ENCODE peak calls at places on chromosomes 7 and 10, in seven cellular contexts. U, X, C, D, J, W and H are unnamed samples.
A peak's percentile ranks its signal among the peaks of the same experiment; 100 is the strongest.

GRCh38 chr10:95337354-95337753 is 46.6 kb upstream of the PDLIM1 start:
- DNase-seq in U (no peak), X (no peak), C (no peak), D (no peak), J (no peak), W (no peak), H (no peak)

GRCh38 chr10:63083904-63084689 is 49.0 kb upstream of the NRBF2 start:
- DNase-seq in U (peak; percentile 62), X (peak; percentile 56), C (peak; percentile 38), D (peak; percentile 73), J (peak; percentile 71), W (peak; percentile 19), H (peak; percentile 89)

GRCh38 chr10:99430116-99430450 is 341 bp downstream of the GOT1 start:
- DNase-seq in U (no peak), X (no peak), C (no peak), D (no peak), J (no peak), W (no peak), H (no peak)

GRCh38 chr7:1423266-1423811 is 35.9 kb downstream of the MICALL2 start:
- DNase-seq in U (no peak), X (no peak), C (no peak), D (peak; percentile 72), J (no peak), W (no peak), H (no peak)

GRCh38 chr7:87935373-87935706 is 1.3 kb downstream of the ADAM22 start:
- DNase-seq in U (no peak), X (no peak), C (no peak), D (no peak), J (no peak), W (no peak), H (no peak)

GRCh38 chr7:156005202-156005821 is 193.0 kb upstream of the SHH start:
- DNase-seq in U (no peak), X (no peak), C (no peak), D (no peak), J (no peak), W (no peak), H (no peak)

GRCh38 chr10:6114758-6115410 is 26.1 kb downstream of the RBM17 start:
- DNase-seq in U (no peak), X (no peak), C (no peak), D (no peak), J (no peak), W (no peak), H (peak; percentile 63)

GRCh38 chr7:26167293-26167934 is 15.4 kb downstream of the NFE2L3 start:
- DNase-seq in U (no peak), X (no peak), C (no peak), D (no peak), J (no peak), W (no peak), H (no peak)

GRCh38 chr10:22742678-22743077 is 28.3 kb upstream of the PIP4K2A start:
- DNase-seq in U (no peak), X (no peak), C (peak; percentile 48), D (peak; percentile 28), J (no peak), W (no peak), H (no peak)

GRCh38 chr7:155644971-155645509 is 579 bp downstream of the RBM33 start:
- DNase-seq in U (peak; percentile 22), X (peak; percentile 80), C (no peak), D (peak; percentile 83), J (no peak), W (no peak), H (peak; percentile 28)

GRCh38 chr10:72692897-72693598 is 1.1 kb downstream of the MCU start:
- DNase-seq in U (no peak), X (no peak), C (no peak), D (peak; percentile 24), J (no peak), W (no peak), H (no peak)

GRCh38 chr10:132397036-132397541 is at the start of gene PWWP2B:
- DNase-seq in U (no peak), X (peak; percentile 87), C (no peak), D (peak; percentile 35), J (no peak), W (no peak), H (no peak)

GRCh38 chr7:24341677-24342076 is 57.7 kb downstream of the NPY start:
- DNase-seq in U (no peak), X (no peak), C (no peak), D (no peak), J (no peak), W (no peak), H (no peak)

GRCh38 chr7:133554330-133554729 is 301.5 kb downstream of the EXOC4 start:
- DNase-seq in U (no peak), X (no peak), C (no peak), D (no peak), J (no peak), W (no peak), H (no peak)

GRCh38 chr10:43236176-43236850 is 30.6 kb downstream of the RASGEF1A start:
- DNase-seq in U (no peak), X (no peak), C (no peak), D (no peak), J (no peak), W (no peak), H (no peak)

GRCh38 chr10:112294169-112294568 is 11.0 kb downstream of the TECTB start:
- DNase-seq in U (no peak), X (no peak), C (no peak), D (no peak), J (no peak), W (no peak), H (no peak)

GRCh38 chr7:2224934-2225333 is 7.8 kb downstream of the MAD1L1 start:
- DNase-seq in U (no peak), X (no peak), C (no peak), D (no peak), J (no peak), W (no peak), H (no peak)

GRCh38 chr10:119006451-119007210 is 22.9 kb upstream of the NANOS1 start:
- DNase-seq in U (peak; percentile 69), X (peak; percentile 48), C (no peak), D (peak; percentile 35), J (no peak), W (no peak), H (peak; percentile 75)

GRCh38 chr7:23022258-23022745 is 8.4 kb upstream of the HYCC1 start:
- DNase-seq in U (no peak), X (no peak), C (no peak), D (peak; percentile 36), J (no peak), W (no peak), H (no peak)

GRCh38 chr10:1102392-1102791 is 46.2 kb downstream of the WDR37 start:
- DNase-seq in U (no peak), X (no peak), C (no peak), D (no peak), J (no peak), W (no peak), H (no peak)

GRCh38 chr7:132095111-132095765 is 481.0 kb downstream of the PLXNA4 start:
- DNase-seq in U (no peak), X (no peak), C (no peak), D (no peak), J (no peak), W (no peak), H (no peak)

GRCh38 chr7:132087421-132087820 is 488.8 kb downstream of the PLXNA4 start:
- DNase-seq in U (no peak), X (no peak), C (no peak), D (no peak), J (no peak), W (no peak), H (no peak)

GRCh38 chr7:132090444-132090843 is 485.8 kb downstream of the PLXNA4 start:
- DNase-seq in U (no peak), X (no peak), C (no peak), D (no peak), J (no peak), W (no peak), H (no peak)

GRCh38 chr7:132089356-132089755 is 486.9 kb downstream of the PLXNA4 start:
- DNase-seq in U (no peak), X (no peak), C (no peak), D (no peak), J (no peak), W (no peak), H (no peak)

DNA sequence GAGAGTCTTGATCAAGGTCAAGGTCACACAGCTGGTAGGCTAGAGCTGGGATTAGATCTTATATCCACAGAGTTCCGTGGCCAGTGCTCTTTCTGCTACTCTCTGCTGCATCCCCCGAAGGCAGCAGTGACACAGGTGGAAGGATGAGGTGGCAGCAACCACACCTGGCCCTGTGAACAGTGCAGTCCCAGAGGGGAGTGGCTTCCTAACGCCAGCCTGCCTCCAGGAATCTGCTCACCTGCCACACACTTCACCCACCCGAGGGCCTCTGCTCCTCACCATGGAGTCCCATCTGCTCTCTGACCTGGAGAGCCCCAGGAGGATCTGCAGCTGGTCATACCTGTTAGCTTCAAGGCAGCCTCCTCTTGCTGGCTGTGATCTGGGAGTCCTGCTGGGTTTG is 484.2 kb downstream of the PLXNA4 start:
- DNase-seq in U (no peak), X (no peak), C (no peak), D (no peak), J (no peak), W (no peak), H (no peak)
- TF ChIP-seq JUND in U (no peak), X (no peak), C (no peak), D (no peak), J (no peak), W (no peak), H (no peak)

GRCh38 chr10:92915892-92916291 is 67.6 kb downstream of the EXOC6 start:
- DNase-seq in U (no peak), X (no peak), C (no peak), D (no peak), J (no peak), W (no peak), H (no peak)

GRCh38 chr10:92916433-92916832 is 68.1 kb downstream of the EXOC6 start:
- DNase-seq in U (no peak), X (no peak), C (no peak), D (no peak), J (no peak), W (no peak), H (no peak)

GRCh38 chr10:92913973-92914372 is 65.7 kb downstream of the EXOC6 start:
- DNase-seq in U (no peak), X (no peak), C (no peak), D (no peak), J (no peak), W (no peak), H (no peak)

GRCh38 chr10:92914478-92915066 is 66.3 kb downstream of the EXOC6 start:
- DNase-seq in U (peak; percentile 68), X (peak; percentile 41), C (no peak), D (peak; percentile 75), J (peak; percentile 51), W (no peak), H (peak; percentile 61)
- TF ChIP-seq JUND in U (no peak), X (no peak), C (no peak), D (no peak), J (no peak), W (no peak), H (no peak)

GRCh38 chr10:20100157-20100556 is 283.9 kb downstream of the PLXDC2 start:
- DNase-seq in U (no peak), X (peak; percentile 4), C (no peak), D (no peak), J (no peak), W (no peak), H (no peak)
- TF ChIP-seq JUND in U (no peak), X (no peak), C (no peak), D (no peak), J (no peak), W (no peak), H (no peak)

DNA sequence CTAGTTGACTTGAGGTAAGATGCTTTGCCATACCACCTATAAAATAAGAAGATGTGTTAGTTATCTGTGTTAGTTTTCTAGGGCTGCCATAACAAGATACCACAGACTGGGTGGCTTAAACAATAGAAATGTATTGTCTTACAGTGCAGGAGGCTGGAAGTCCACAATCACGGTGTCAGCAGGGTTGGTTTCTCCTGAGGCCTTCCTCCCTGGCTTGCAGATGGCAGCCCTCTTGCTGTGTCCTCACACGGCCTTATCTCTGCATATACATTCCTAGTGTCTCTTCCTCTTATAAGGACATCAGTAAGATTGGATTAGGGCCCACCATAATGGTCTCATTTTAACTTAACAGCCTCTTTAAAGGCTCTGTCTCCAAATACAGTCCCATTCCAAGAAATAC is 192.1 kb downstream of the GATA3 start:
- DNase-seq in U (no peak), X (no peak), C (no peak), D (no peak), J (no peak), W (no peak), H (no peak)
- TF ChIP-seq JUND in U (no peak), X (no peak), C (no peak), D (no peak), J (no peak), W (no peak), H (no peak)